ENCODE peak calls at places on chromosomes 6 and 20, in six cellular contexts. B is GM12878, G is A549, T is endothelial cell of umbilical vein, A is HepG2, D is K562. E is an unnamed sample.

GRCh38 chr20:58908941-58909340 is 56.4 kb downstream of the GNAS start:
- DNase-seq in T (no peak), D (no peak), B (no peak), G (no peak), A (no peak), E (no peak)

GRCh38 chr20:54433653-54434052 is 41.7 kb upstream of the DOK5 start:
- DNase-seq in T (no peak), G (no peak), B (no peak), D (no peak), A (no peak), E (no peak)

GRCh38 chr6:16179970-16180431 is 51.1 kb downstream of the MYLIP start:
- DNase-seq in T (no peak), D (no peak), B (no peak), A (no peak), G (no peak), E (peak; percentile 93)

GRCh38 chr6:120871416-120872261 is 462.6 kb downstream of the TBC1D32 start:
- DNase-seq in T (no peak), B (no peak), D (no peak), A (no peak), G (no peak), E (no peak)

GRCh38 chr6:4355241-4355640 is 219.9 kb upstream of the ECI2 start:
- DNase-seq in D (no peak), B (no peak), G (peak; percentile 65), T (peak; percentile 61), A (no peak), E (no peak)

GRCh38 chr6:18503588-18504231 is 116.6 kb downstream of the RNF144B start:
- DNase-seq in T (peak; percentile 83), D (peak; percentile 50), B (peak; percentile 35), G (peak; percentile 26), A (peak; percentile 80), E (peak; percentile 70)

GRCh38 chr20:8073024-8073832 is 53.7 kb upstream of the TMX4 start:
- DNase-seq in A (peak; percentile 29), T (peak; percentile 54), G (no peak), D (no peak), B (no peak), E (peak; percentile 89)

GRCh38 chr6:148118303-148118702 is 224.3 kb upstream of the SASH1 start:
- DNase-seq in D (no peak), A (no peak), T (no peak), B (no peak), G (no peak), E (no peak)

GRCh38 chr6:134909701-134910595 is 40.0 kb downstream of the ALDH8A1 start:
- DNase-seq in T (no peak), G (no peak), D (no peak), A (no peak), B (no peak), E (no peak)

GRCh38 chr20:20199338-20200160 is 147.2 kb downstream of the CFAP61 start:
- DNase-seq in B (no peak), A (no peak), G (no peak), D (no peak), T (no peak), E (no peak)

GRCh38 chr20:62702886-62703852 is 5.5 kb upstream of the NTSR1 start:
- DNase-seq in T (peak; percentile 92), G (peak; percentile 94), D (peak; percentile 37), B (no peak), A (peak; percentile 48), E (peak; percentile 83)

GRCh38 chr6:152142116-152142515 is 334.6 kb downstream of the ESR1 start:
- DNase-seq in B (no peak), A (no peak), D (no peak), T (no peak), G (no peak), E (no peak)

GRCh38 chr6:44265003-44265842 is at the start of gene NFKBIE:
- DNase-seq in B (no peak), T (peak; percentile 92), A (peak; percentile 85), G (peak; percentile 80), D (peak; percentile 99), E (peak; percentile 90)

GRCh38 chr6:10451828-10452509 is 37.1 kb upstream of the TFAP2A start:
- DNase-seq in A (no peak), G (peak; percentile 81), D (no peak), B (no peak), T (no peak), E (peak; percentile 28)

GRCh38 chr20:62025832-62026563 is 39.7 kb downstream of the TAF4 start:
- DNase-seq in D (peak; percentile 74), B (no peak), A (peak; percentile 30), T (peak; percentile 78), G (no peak), E (peak; percentile 85)

GRCh38 chr20:47502801-47503239 is 1.1 kb downstream of the NCOA3 start:
- DNase-seq in D (peak; percentile 35), A (peak; percentile 52), G (peak; percentile 44), T (peak; percentile 58), B (no peak), E (peak; percentile 89)

GRCh38 chr6:169893624-169894023 is 142.2 kb downstream of the ERMARD start:
- DNase-seq in D (no peak), T (no peak), G (no peak), B (no peak), A (no peak), E (no peak)

GRCh38 chr20:52192296-52193007 is 873 bp upstream of the ZFP64 start:
- DNase-seq in B (peak; percentile 35), A (peak; percentile 83), D (peak; percentile 71), G (peak; percentile 75), T (no peak), E (peak; percentile 79)
- TF ChIP-seq MAX in B (no peak), A (peak; percentile 5), D (no peak), G (no peak), T (no peak), E (no peak)

DNA sequence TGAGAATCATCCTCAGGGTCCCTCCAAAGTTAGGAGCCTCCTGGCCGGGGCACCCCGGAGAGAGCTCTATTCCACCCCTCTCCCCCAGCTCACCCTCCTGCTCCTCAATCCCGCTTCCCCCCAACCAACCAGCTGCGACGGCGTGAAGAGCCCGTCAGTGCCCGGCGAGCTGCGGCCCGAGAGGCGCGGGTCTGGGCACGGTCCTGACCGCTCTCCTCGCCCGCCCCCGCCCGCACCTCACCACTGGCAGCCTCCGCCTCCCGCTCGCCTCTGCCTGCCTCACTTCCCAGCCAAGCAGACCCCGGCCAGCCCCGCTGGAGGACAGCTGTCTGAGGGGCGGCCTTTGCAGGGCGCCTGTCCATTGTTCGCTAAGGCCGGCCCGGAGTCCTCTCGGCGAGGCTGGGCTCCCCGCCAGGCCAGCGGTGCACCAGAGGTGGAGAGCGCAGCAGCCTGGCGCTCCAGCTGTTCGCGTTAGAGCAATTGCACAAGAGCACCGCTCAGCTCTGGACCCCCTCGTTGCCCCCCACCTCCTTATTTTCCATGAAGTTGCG is 1.2 kb downstream of the SOBP start:
- DNase-seq in T (peak; percentile 63), A (peak; percentile 27), G (peak; percentile 8), D (no peak), B (no peak), E (peak; percentile 25)
- TF ChIP-seq MYC in T (no peak), A (peak; percentile 16), G (no peak), D (no peak), B (no peak), E (no peak)

DNA sequence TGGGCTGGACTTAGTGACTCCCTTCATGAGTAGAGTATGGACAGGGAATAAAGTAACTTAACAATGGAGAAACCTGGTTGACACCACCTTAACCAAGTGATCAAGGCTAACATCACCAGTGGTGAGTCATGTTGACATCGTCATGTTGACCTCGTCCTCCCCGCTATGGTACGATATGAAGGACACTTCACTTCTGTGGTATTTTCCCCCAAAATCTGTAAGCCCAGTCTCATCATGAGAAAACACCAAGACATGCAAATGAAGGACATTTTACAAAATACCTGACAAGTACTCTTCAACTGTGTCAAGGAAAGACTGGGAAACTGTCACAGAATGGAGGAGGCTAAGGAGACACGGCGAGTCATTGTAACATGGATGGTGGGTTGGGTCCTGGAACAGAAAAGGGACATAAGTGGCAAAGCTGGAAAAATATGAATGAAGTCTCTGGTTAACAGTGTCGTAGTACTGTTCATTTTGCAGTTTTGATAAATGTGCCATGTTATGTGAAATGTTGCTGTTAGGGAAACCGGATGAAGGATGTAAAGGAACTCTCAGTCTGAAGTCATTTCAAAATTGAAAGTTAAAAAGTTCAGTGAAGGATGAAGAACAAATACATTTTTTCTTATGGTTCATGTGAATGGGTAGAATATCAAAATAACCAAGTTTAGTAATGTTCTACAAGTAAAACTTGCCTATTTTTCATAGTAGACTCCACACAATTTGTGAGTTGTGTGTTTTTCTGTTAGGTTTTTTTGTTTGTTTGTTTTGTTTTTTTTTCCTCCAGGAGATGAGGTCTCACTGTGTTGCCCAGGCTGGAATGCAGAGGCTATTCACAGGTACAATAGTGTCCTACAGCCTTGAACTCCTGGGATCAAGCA is 247.5 kb downstream of the TMEM242 start:
- DNase-seq in B (peak; percentile 44), G (no peak), A (no peak), T (no peak), D (no peak), E (no peak)
- TF ChIP-seq MAX in B (no peak), G (no peak), A (no peak), T (no peak), D (no peak), E (no peak)

GRCh38 chr6:8194499-8194898 is 92.2 kb upstream of the EEF1E1 start:
- DNase-seq in T (no peak), B (no peak), D (no peak), A (no peak), G (no peak), E (no peak)
- TF ChIP-seq MYC in T (no peak), B (no peak), D (no peak), A (no peak), G (no peak), E (no peak)

DNA sequence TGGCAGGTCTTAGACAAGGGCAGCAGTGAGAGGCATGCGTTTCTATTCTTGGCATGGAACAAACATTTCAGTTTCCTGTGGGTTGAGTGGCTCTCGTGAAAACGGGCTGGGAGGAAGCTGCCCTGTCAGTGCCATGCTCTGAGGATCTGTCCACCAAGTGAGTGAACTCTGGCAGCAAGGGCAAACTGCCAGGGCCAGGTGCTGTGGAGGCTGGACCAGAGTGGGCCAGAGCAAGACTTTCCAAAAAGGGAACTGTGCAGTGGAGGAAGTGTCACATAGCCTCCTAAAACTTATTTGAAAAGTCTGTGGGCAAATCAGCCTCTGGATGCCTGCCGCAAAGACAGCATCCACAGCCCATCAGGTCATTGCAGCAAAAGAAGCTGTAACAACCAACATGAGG is 44.2 kb upstream of the TAB2 start:
- DNase-seq in T (no peak), D (no peak), G (no peak), B (no peak), A (no peak), E (peak; percentile 61)
- TF ChIP-seq MAX in T (no peak), D (no peak), G (no peak), B (no peak), A (no peak), E (no peak)

E was measured in NB4.